ENCODE peak calls at places on chromosome 4, in eight cellular contexts. O is effector memory CD4-positive, alpha-beta T cell; T is aorta; V is fibroblast of lung; Z is neuronal stem cell; Q is IMR-90; M is HCT116; E is adrenal gland. J is an unnamed sample.
A peak's percentile ranks its signal among the peaks of the same experiment; 100 is the strongest.

GRCh38 chr4:6727081-6727942 is 11.3 kb downstream of the BLOC1S4 start:
- DNase-seq in O (no peak), Q (no peak), E (peak; percentile 53), M (no peak), V (peak; percentile 73), T (no peak), Z (peak; percentile 67), J (no peak)

GRCh38 chr4:109432676-109433075 is 939 bp upstream of the SEC24B start:
- DNase-seq in Q (peak; percentile 77), Z (no peak), V (peak; percentile 83), E (no peak), M (no peak), T (no peak), O (no peak), J (no peak)

GRCh38 chr4:177250056-177250696 is 59.5 kb upstream of the NEIL3 start:
- DNase-seq in T (peak; percentile 69), M (peak; percentile 59), V (peak; percentile 51), O (peak; percentile 42), Q (peak; percentile 60), Z (peak; percentile 67), E (peak; percentile 50), J (peak; percentile 43)

GRCh38 chr4:28772066-28772465 is 1911.4 kb downstream of the STIM2 start:
- DNase-seq in Q (peak; percentile 83), M (no peak), V (peak; percentile 82), O (no peak), Z (no peak), E (no peak), T (no peak), J (no peak)

GRCh38 chr4:55330241-55330640 is 15.8 kb upstream of the SRD5A3 start:
- DNase-seq in V (no peak), Z (no peak), Q (no peak), O (no peak), E (no peak), M (no peak), T (no peak), J (no peak)

GRCh38 chr4:62709618-62710252 is 1509.6 kb downstream of the ADGRL3 start:
- DNase-seq in Z (peak; percentile 27), Q (peak; percentile 0), M (no peak), T (no peak), O (no peak), E (no peak), V (peak; percentile 6), J (no peak)

GRCh38 chr4:98662619-98663225 is 4.3 kb upstream of the TSPAN5 start:
- DNase-seq in O (no peak), M (no peak), V (peak; percentile 96), Z (no peak), T (no peak), Q (peak; percentile 9), E (no peak), J (peak; percentile 83)

GRCh38 chr4:59062970-59063369 is 1952.8 kb upstream of the IGFBP7 start:
- DNase-seq in O (no peak), Q (no peak), V (no peak), E (no peak), T (no peak), Z (no peak), M (no peak), J (no peak)

GRCh38 chr4:163251204-163251603 is 81.2 kb downstream of the NPY1R start:
- DNase-seq in E (no peak), O (no peak), Q (no peak), M (peak; percentile 13), V (no peak), T (no peak), Z (no peak), J (no peak)

GRCh38 chr4:58453956-58454355 is 1343.8 kb upstream of the IGFBP7 start:
- DNase-seq in T (no peak), Z (no peak), O (no peak), V (no peak), Q (no peak), E (no peak), M (no peak), J (no peak)

GRCh38 chr4:10673817-10674369 is 10.7 kb downstream of the CLNK start:
- DNase-seq in T (no peak), E (no peak), Z (no peak), Q (no peak), O (no peak), V (no peak), M (no peak), J (peak; percentile 20)

GRCh38 chr4:148831945-148832344 is 389.7 kb upstream of the NR3C2 start:
- DNase-seq in M (peak; percentile 4), O (no peak), Q (peak; percentile 96), Z (no peak), V (peak; percentile 91), T (no peak), E (no peak), J (no peak)

GRCh38 chr4:16289872-16290554 is 63.7 kb upstream of the TAPT1 start:
- DNase-seq in Z (peak; percentile 12), V (peak; percentile 21), O (no peak), E (no peak), Q (peak; percentile 46), T (no peak), M (peak; percentile 7), J (no peak)

GRCh38 chr4:34412233-34412632 is 1832.1 kb downstream of the ARAP2 start:
- DNase-seq in E (no peak), Q (no peak), M (no peak), V (no peak), Z (no peak), T (no peak), O (no peak), J (no peak)

GRCh38 chr4:101258782-101259353 is 88.5 kb downstream of the PPP3CA start:
- DNase-seq in E (peak; percentile 41), V (peak; percentile 45), M (no peak), Z (no peak), T (no peak), Q (no peak), O (no peak), J (no peak)

DNA sequence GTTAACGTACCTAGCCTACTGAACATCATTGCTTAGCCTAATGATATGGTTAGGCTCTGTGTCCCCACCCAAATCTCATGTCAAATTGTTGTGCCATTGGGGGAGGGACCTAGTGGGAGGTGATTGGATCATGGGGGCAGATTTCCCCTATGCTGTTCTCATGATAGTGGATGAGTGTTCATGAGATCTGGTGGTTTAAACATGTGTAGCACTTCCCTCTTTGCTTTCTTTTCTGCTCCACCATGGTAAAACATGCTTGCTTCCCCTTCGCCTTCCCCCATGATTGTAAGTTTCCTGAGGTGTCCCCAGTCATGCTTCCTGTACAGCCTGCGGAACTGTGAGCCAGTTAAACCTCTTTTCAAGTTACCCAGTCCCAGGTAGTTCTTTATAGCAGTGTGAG is 102.6 kb downstream of the RAPGEF2 start:
- DNase-seq in E (no peak), Z (no peak), O (no peak), V (no peak), Q (no peak), M (no peak), T (no peak), J (no peak)
- H3K27ac ChIP-seq in E (no peak overlapping the region), Z (no peak overlapping the region), O (no peak overlapping the region), V (no peak overlapping the region), Q (no peak overlapping the region), M (no peak overlapping the region), T (no peak overlapping the region), J (no peak overlapping the region)

GRCh38 chr4:122788935-122789334 is 37.7 kb upstream of the FGF2 start:
- DNase-seq in Q (no peak), V (no peak), Z (no peak), T (no peak), E (no peak), O (no peak), M (no peak), J (no peak)
- H3K4me1 ChIP-seq in Q (peaks cover 2% of the 10 kb centered on the region), V (peaks cover 2% of the 10 kb centered on the region), Z (no peaks in the 10 kb centered on the region), T (no peaks in the 10 kb centered on the region), E (no peaks in the 10 kb centered on the region), O (no peaks in the 10 kb centered on the region), M (peaks cover 34% of the 10 kb centered on the region), J (no peaks in the 10 kb centered on the region)

DNA sequence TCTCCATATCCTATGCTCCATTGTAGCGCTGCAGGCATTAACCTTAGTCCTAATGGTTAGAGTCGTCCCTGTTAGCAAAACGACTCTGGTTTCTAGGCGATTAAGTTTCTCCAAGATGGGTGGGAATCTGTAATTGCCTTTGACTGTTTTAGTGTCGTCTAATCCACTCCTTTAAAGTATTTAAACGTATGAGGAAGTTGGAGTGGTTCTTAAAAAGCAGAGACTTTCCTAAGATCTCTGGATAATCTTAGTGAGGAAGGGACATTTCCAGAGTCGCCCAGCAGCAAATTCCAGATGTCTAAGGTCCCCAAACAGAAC is 285 bp downstream of the MRPS18C start:
- DNase-seq in Q (no peak), E (no peak), M (no peak), Z (no peak), T (no peak), O (no peak), V (no peak), J (no peak)
- H3K36me3 ChIP-seq in Q (peaks cover 5% of the 10 kb centered on the region), E (no peaks in the 10 kb centered on the region), M (peaks cover 28% of the 10 kb centered on the region), Z (peaks cover 7% of the 10 kb centered on the region), T (peaks cover 4% of the 10 kb centered on the region), O (peaks cover 24% of the 10 kb centered on the region), V (peaks cover 11% of the 10 kb centered on the region), J (peaks cover 46% of the 10 kb centered on the region)

GRCh38 chr4:7815562-7815961 is 124.1 kb downstream of the AFAP1 start:
- DNase-seq in M (no peak), O (no peak), Q (peak; percentile 87), E (peak; percentile 46), Z (no peak), T (no peak), V (peak; percentile 94), J (no peak)
- H3K27ac ChIP-seq in M (no peak overlapping the region), O (no peak overlapping the region), Q (no peak overlapping the region), E (no peak overlapping the region), Z (no peak overlapping the region), T (no peak overlapping the region), V (no peak overlapping the region), J (no peak overlapping the region)

DNA sequence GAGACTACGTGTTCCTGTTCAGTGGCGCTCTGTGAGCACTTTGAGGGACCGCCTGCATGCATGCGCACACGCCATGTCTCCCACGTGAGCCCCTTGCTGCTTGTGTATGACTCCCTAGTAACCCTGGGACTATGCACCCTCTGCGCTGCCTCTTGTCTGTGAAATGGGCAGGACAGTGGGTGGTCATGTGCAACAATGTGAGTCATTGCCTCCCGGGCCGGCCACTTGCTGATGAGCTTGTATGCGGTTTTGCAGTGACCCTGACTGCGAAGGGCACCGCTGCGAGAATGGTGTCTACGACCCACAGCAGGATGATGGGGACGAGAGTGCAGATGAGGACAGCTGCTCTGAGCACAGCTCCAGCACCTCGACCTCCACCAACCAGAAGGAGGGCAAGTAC is 61.4 kb downstream of the TNIP2 start:
- DNase-seq in M (no peak), V (peak; percentile 69), Q (peak; percentile 16), O (no peak), E (peak; percentile 74), Z (no peak), T (no peak), J (no peak)
- H3K4me1 ChIP-seq in M (no peaks in the 10 kb centered on the region), V (no peaks in the 10 kb centered on the region), Q (no peaks in the 10 kb centered on the region), O (no peaks in the 10 kb centered on the region), E (no peaks in the 10 kb centered on the region), Z (no peaks in the 10 kb centered on the region), T (no peaks in the 10 kb centered on the region), J (no peaks in the 10 kb centered on the region)

GRCh38 chr4:4321951-4322688 is 32.1 kb downstream of the ZBTB49 start:
- DNase-seq in T (no peak), O (no peak), Z (no peak), E (peak; percentile 11), M (no peak), Q (no peak), V (no peak), J (no peak)
- H3K36me3 ChIP-seq in T (peaks cover 9% of the 10 kb centered on the region), O (peaks cover 33% of the 10 kb centered on the region), Z (peaks cover 15% of the 10 kb centered on the region), E (no peaks in the 10 kb centered on the region), M (no peaks in the 10 kb centered on the region), Q (peaks cover 28% of the 10 kb centered on the region), V (peaks cover 8% of the 10 kb centered on the region), J (peaks cover 29% of the 10 kb centered on the region)

J was measured in CD4-positive, CD25-positive, alpha-beta regulatory T cell.